ENCODE peak calls at places on chromosome 15, in seven cellular contexts. S is neural crest cell, W is sciatic nerve, E is NCI-H69, X is hepatic stellate cell, G is ovary, R is amniotic epithelial cell. L is an unnamed sample.

GRCh38 chr15:44735482-44736260 is 657 bp upstream of the TRIM69 start:
- DNase-seq in S (no peak), W (no peak), E (peak), X (peak), G (peak), R (no peak), L (no peak)

GRCh38 chr15:96355561-96356129 is 25.1 kb downstream of the NR2F2 start:
- DNase-seq in S (no peak), W (peak), E (no peak), X (no peak), G (no peak), R (no peak), L (no peak)

GRCh38 chr15:69035205-69035917 is 20.9 kb downstream of the NOX5 start:
- DNase-seq in S (peak), W (no peak), E (peak), X (no peak), G (no peak), R (no peak), L (peak)

GRCh38 chr15:99282129-99282528 is 30.8 kb downstream of the LRRC28 start:
- DNase-seq in S (no peak), W (no peak), E (no peak), X (no peak), G (no peak), R (no peak), L (no peak)

GRCh38 chr15:76994971-76995945 is at the start of gene PSTPIP1:
- DNase-seq in S (no peak), W (peak), E (peak), X (no peak), G (peak), R (no peak), L (peak)

GRCh38 chr15:60883691-60884319 is 345.3 kb downstream of the RORA start:
- DNase-seq in S (no peak), W (no peak), E (no peak), X (no peak), G (no peak), R (no peak), L (no peak)

GRCh38 chr15:49238342-49238741 is 68.3 kb downstream of the GALK2 start:
- DNase-seq in S (no peak), W (no peak), E (peak), X (no peak), G (no peak), R (peak), L (peak)

GRCh38 chr15:93247466-93248121 is 158.6 kb upstream of the RGMA start:
- DNase-seq in S (no peak), W (no peak), E (no peak), X (no peak), G (no peak), R (no peak), L (no peak)

GRCh38 chr15:23647421-23648375 is at the start of gene MAGEL2:
- DNase-seq in S (peak), W (no peak), E (peak), X (no peak), G (peak), R (no peak), L (peak)

GRCh38 chr15:65328506-65329297 is 24.2 kb downstream of the RNU5B-1 start:
- DNase-seq in S (no peak), W (no peak), E (no peak), X (no peak), G (no peak), R (no peak), L (no peak)

GRCh38 chr15:42608767-42609488 is 33.5 kb downstream of the STARD9 start:
- DNase-seq in S (no peak), W (no peak), E (no peak), X (no peak), G (no peak), R (no peak), L (no peak)

GRCh38 chr15:23504003-23504402 is 57.0 kb upstream of the GOLGA6L2 start:
- DNase-seq in S (no peak), W (no peak), E (peak), X (no peak), G (no peak), R (no peak), L (peak)

GRCh38 chr15:93130111-93130510 is 41.1 kb upstream of the RGMA start:
- DNase-seq in S (no peak), W (no peak), E (peak), X (no peak), G (no peak), R (no peak), L (no peak)